ENCODE peak calls at places on chromosomes 3 and 15, in six cellular contexts. H, V, R, Q, Y and M are unnamed samples.

GRCh38 chr3:113698891-113699465 is 2.5 kb upstream of the USF3 start:
- DNase-seq in H (no peak), V (no peak), R (no peak), Q (peak; percentile 64), Y (no peak), M (peak; percentile 17)

GRCh38 chr3:195078891-195079440 is 192.0 kb downstream of the XXYLT1 start:
- DNase-seq in H (no peak), V (no peak), R (no peak), Q (no peak), Y (no peak), M (no peak)

GRCh38 chr15:51768018-51768417 is 16.6 kb downstream of the TMOD2 start:
- DNase-seq in H (no peak), V (no peak), R (no peak), Q (no peak), Y (no peak), M (no peak)

GRCh38 chr3:27800261-27800660 is 78.1 kb upstream of the EOMES start:
- DNase-seq in H (no peak), V (no peak), R (no peak), Q (no peak), Y (no peak), M (no peak)

GRCh38 chr15:51341366-51342248 is at the start of gene GLDN:
- DNase-seq in H (no peak), V (no peak), R (no peak), Q (peak; percentile 69), Y (no peak), M (peak; percentile 11)

GRCh38 chr15:95032181-95032580 is 800.8 kb downstream of the MCTP2 start:
- DNase-seq in H (no peak), V (no peak), R (no peak), Q (no peak), Y (no peak), M (no peak)

GRCh38 chr3:32045091-32045964 is 61.1 kb upstream of the GPD1L start:
- DNase-seq in H (peak; percentile 85), V (peak; percentile 8), R (no peak), Q (no peak), Y (peak; percentile 8), M (peak; percentile 26)

GRCh38 chr3:172646439-172647015 is 64.3 kb downstream of the NCEH1 start:
- DNase-seq in H (no peak), V (no peak), R (no peak), Q (no peak), Y (no peak), M (peak; percentile 91)

GRCh38 chr15:26891448-26891881 is 24.6 kb downstream of the GABRA5 start:
- DNase-seq in H (peak; percentile 36), V (no peak), R (no peak), Q (peak; percentile 93), Y (peak; percentile 67), M (peak; percentile 77)

GRCh38 chr15:64009798-64010241 is 36.5 kb downstream of the DAPK2 start:
- DNase-seq in H (no peak), V (no peak), R (peak; percentile 84), Q (no peak), Y (no peak), M (no peak)

GRCh38 chr15:91422704-91423254 is 322.7 kb downstream of the SV2B start:
- DNase-seq in H (no peak), V (no peak), R (no peak), Q (no peak), Y (no peak), M (no peak)

GRCh38 chr3:73292241-73292640 is 230.8 kb downstream of the EBLN2 start:
- DNase-seq in H (no peak), V (no peak), R (no peak), Q (no peak), Y (no peak), M (no peak)

GRCh38 chr3:134768845-134769244 is 26.2 kb upstream of the EPHB1 start:
- DNase-seq in H (no peak), V (no peak), R (no peak), Q (peak; percentile 13), Y (no peak), M (no peak)

GRCh38 chr3:15324335-15324734 is 8.1 kb downstream of the SH3BP5 start:
- DNase-seq in H (no peak), V (no peak), R (no peak), Q (no peak), Y (no peak), M (no peak)

GRCh38 chr3:8328971-8329370 is 172.7 kb upstream of the LMCD1 start:
- DNase-seq in H (no peak), V (no peak), R (no peak), Q (no peak), Y (no peak), M (no peak)

GRCh38 chr3:31729573-31729972 is 196.8 kb downstream of the STT3B start:
- DNase-seq in H (peak; percentile 23), V (no peak), R (no peak), Q (no peak), Y (no peak), M (no peak)

GRCh38 chr3:71543371-71544016 is 40.0 kb downstream of the FOXP1 start:
- DNase-seq in H (no peak), V (no peak), R (no peak), Q (no peak), Y (no peak), M (no peak)
- TF ChIP-seq JUND in H (no peak), V (no peak), R (no peak), Q (no peak), Y (no peak), M (no peak)

GRCh38 chr15:74202461-74203401 is at the start of gene STRA6:
- DNase-seq in H (peak; percentile 45), V (no peak), R (no peak), Q (peak; percentile 90), Y (peak; percentile 68), M (peak; percentile 51)

GRCh38 chr15:74201656-74202420 is 749 bp downstream of the STRA6 start:
- DNase-seq in H (no peak), V (no peak), R (no peak), Q (no peak), Y (no peak), M (no peak)

GRCh38 chr15:74206801-74207281 is 4.3 kb upstream of the STRA6 start:
- DNase-seq in H (no peak), V (no peak), R (no peak), Q (no peak), Y (no peak), M (no peak)

GRCh38 chr15:74205593-74205969 is 3.0 kb upstream of the STRA6 start:
- DNase-seq in H (no peak), V (no peak), R (no peak), Q (no peak), Y (no peak), M (no peak)

GRCh38 chr15:74203914-74204431 is 1.4 kb upstream of the STRA6 start:
- DNase-seq in H (no peak), V (no peak), R (no peak), Q (no peak), Y (no peak), M (no peak)
- TF ChIP-seq JUND in H (no peak), V (no peak), R (no peak), Q (no peak), Y (no peak), M (no peak)

GRCh38 chr3:143901105-143901504 is 52.8 kb upstream of the SLC9A9 start:
- DNase-seq in H (no peak), V (no peak), R (no peak), Q (no peak), Y (no peak), M (no peak)

GRCh38 chr3:143896486-143896885 is 48.2 kb upstream of the SLC9A9 start:
- DNase-seq in H (no peak), V (no peak), R (no peak), Q (no peak), Y (no peak), M (no peak)

GRCh38 chr3:143895805-143896204 is 47.5 kb upstream of the SLC9A9 start:
- DNase-seq in H (no peak), V (no peak), R (no peak), Q (no peak), Y (no peak), M (no peak)

DNA sequence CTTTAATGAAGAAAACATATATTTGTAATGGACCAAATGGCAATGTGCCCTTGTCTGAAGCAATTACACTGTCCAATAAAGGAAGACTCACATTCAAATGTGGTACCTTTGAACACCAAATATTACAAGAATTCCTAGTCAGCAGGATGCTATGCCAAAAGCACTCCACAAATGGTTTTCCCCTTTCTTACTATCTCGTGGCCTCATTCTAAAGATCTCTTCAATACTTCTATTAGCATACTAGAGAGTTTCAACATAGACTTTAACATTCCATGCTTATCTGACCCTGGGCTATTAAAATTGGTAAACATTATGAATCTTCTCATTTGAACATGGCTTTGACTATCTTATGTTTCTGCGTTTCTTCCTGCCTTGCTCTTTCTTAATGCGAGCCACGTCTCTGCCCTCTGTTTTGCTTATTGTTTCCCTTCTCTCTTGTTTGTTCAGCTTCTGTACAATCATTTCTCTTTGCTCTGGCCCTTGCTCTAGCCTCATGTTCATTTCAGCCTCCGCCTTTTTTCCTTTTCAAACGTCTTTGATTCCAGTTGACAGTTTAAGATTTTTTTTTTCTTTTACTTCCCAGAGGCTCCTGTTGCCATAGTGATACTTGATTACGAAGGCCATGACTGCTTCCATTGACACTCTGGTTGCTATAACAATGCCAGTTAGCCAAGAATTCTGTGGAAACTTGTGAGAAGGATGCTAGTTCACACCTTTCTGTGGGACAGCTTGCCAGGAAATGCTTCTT is 49.5 kb upstream of the SLC9A9 start:
- DNase-seq in H (no peak), V (no peak), R (no peak), Q (no peak), Y (no peak), M (no peak)
- TF ChIP-seq JUND in H (no peak), V (no peak), R (no peak), Q (no peak), Y (no peak), M (no peak)

GRCh38 chr15:31870336-31871158 is 159.8 kb upstream of the CHRNA7 start:
- DNase-seq in H (peak; percentile 35), V (peak; percentile 48), R (no peak), Q (peak; percentile 91), Y (peak; percentile 95), M (peak; percentile 89)

GRCh38 chr15:31867536-31868442 is 162.5 kb upstream of the CHRNA7 start:
- DNase-seq in H (peak; percentile 20), V (peak; percentile 46), R (peak; percentile 11), Q (peak; percentile 79), Y (peak; percentile 60), M (no peak)

GRCh38 chr15:31869640-31870335 is 160.5 kb upstream of the CHRNA7 start:
- DNase-seq in H (no peak), V (no peak), R (no peak), Q (no peak), Y (no peak), M (no peak)

GRCh38 chr15:31871887-31872281 is 158.4 kb upstream of the CHRNA7 start:
- DNase-seq in H (no peak), V (no peak), R (no peak), Q (no peak), Y (no peak), M (no peak)

DNA sequence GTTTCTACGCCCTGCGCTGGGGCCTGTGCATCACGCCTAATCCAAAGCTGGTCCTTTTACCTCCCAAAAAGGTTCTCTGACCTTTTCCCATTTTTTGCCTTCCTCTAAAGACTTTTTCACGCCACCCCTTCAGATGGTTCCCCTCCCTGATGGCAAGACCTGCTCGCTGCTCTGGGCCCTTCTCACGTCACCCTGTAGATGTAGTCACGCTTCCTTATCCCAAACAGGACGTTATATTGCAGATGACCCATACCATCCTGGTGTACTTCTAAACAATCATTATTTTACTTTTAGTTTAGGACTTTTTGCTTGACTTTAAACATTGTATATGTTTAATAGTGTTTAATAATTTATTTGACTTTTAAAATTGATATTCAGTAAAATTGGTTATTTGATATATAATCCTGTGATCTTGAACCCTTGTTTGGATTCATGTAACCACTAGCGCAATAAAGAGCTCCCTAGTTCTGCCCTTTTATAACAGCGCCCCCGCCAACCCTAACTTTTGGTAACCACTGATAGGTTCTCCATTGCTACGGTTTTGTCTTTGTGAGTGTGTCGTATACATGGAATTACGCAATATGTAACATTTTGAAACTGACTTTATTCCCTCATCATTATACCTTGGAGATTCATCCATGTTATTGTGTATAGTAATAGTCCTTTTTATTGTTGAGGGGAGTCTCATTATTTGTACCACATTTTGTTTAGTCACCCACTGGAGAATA is 159.0 kb upstream of the CHRNA7 start:
- DNase-seq in H (no peak), V (no peak), R (no peak), Q (no peak), Y (no peak), M (no peak)
- TF ChIP-seq JUND in H (no peak), V (no peak), R (no peak), Q (no peak), Y (no peak), M (no peak)